ENCODE peak calls at places on chromosomes 2 and 18, in seven cellular contexts. L is BE2C, R is HepG2, Y is GM12865, V is WERI-Rb-1, S is NB4, X is pancreas. I is an unnamed sample.

GRCh38 chr2:240881913-240882312 is 13.3 kb downstream of the AGXT start:
- DNase-seq in L (no peak), R (no peak), Y (no peak), V (no peak), S (no peak), X (no peak), I (no peak)

GRCh38 chr2:24183369-24184069 is 8.7 kb downstream of the FAM228A start:
- DNase-seq in L (no peak), R (no peak), Y (no peak), V (no peak), S (no peak), X (no peak), I (no peak)

GRCh38 chr18:48991299-48992055 is 40.7 kb upstream of the SMAD7 start:
- DNase-seq in L (no peak), R (no peak), Y (no peak), V (no peak), S (no peak), X (no peak), I (no peak)

GRCh38 chr2:67234443-67234842 is 162.7 kb upstream of the ETAA1 start:
- DNase-seq in L (no peak), R (no peak), Y (no peak), V (peak; percentile 15), S (peak; percentile 34), X (no peak), I (no peak)

GRCh38 chr18:44770641-44771040 is 90.0 kb downstream of the SETBP1 start:
- DNase-seq in L (no peak), R (no peak), Y (no peak), V (no peak), S (no peak), X (no peak), I (no peak)

GRCh38 chr2:103792039-103792438 is 1030.2 kb downstream of the TMEM182 start:
- DNase-seq in L (no peak), R (no peak), Y (no peak), V (no peak), S (no peak), X (no peak), I (no peak)

GRCh38 chr2:45765847-45766254 is 114.4 kb downstream of the PRKCE start:
- DNase-seq in L (peak; percentile 82), R (no peak), Y (no peak), V (peak; percentile 44), S (peak; percentile 16), X (no peak), I (no peak)

GRCh38 chr2:205675861-205676516 is 6.3 kb upstream of the NRP2 start:
- DNase-seq in L (peak; percentile 41), R (peak; percentile 60), Y (peak; percentile 36), V (no peak), S (peak; percentile 50), X (no peak), I (no peak)

GRCh38 chr18:48560491-48560890 is 21.7 kb downstream of the CTIF start:
- DNase-seq in L (no peak), R (no peak), Y (no peak), V (no peak), S (no peak), X (peak; percentile 10), I (no peak)

GRCh38 chr18:54119524-54120019 is 104.9 kb downstream of the MBD2 start:
- DNase-seq in L (peak; percentile 5), R (peak; percentile 55), Y (peak; percentile 78), V (peak; percentile 32), S (peak; percentile 59), X (no peak), I (peak; percentile 35)

GRCh38 chr18:41371718-41372117 is 583.3 kb upstream of the PIK3C3 start:
- DNase-seq in L (peak; percentile 45), R (no peak), Y (no peak), V (no peak), S (no peak), X (no peak), I (no peak)

GRCh38 chr2:101435011-101435862 is 39.7 kb downstream of the RFX8 start:
- DNase-seq in L (no peak), R (no peak), Y (no peak), V (no peak), S (no peak), X (no peak), I (no peak)

GRCh38 chr2:60551241-60552095 is 2.0 kb downstream of the BCL11A start:
- DNase-seq in L (peak; percentile 45), R (no peak), Y (peak; percentile 33), V (peak; percentile 50), S (peak; percentile 80), X (peak; percentile 81), I (no peak)

GRCh38 chr2:150001788-150002187 is 414.2 kb upstream of the MMADHC start:
- DNase-seq in L (no peak), R (no peak), Y (no peak), V (no peak), S (no peak), X (no peak), I (no peak)

GRCh38 chr2:42252464-42252863 is 83.3 kb downstream of the EML4 start:
- DNase-seq in L (no peak), R (no peak), Y (no peak), V (no peak), S (no peak), X (no peak), I (no peak)

GRCh38 chr2:62340981-62341624 is 145.2 kb downstream of the B3GNT2 start:
- DNase-seq in L (peak; percentile 92), R (no peak), Y (peak; percentile 82), V (no peak), S (peak; percentile 24), X (no peak), I (peak; percentile 46)

GRCh38 chr18:7600036-7600435 is 32.9 kb downstream of the PTPRM start:
- DNase-seq in L (no peak), R (no peak), Y (no peak), V (no peak), S (no peak), X (no peak), I (no peak)

GRCh38 chr18:7592305-7593071 is 25.4 kb downstream of the PTPRM start:
- DNase-seq in L (no peak), R (no peak), Y (no peak), V (peak; percentile 37), S (no peak), X (no peak), I (no peak)

GRCh38 chr18:7598167-7599062 is 31.3 kb downstream of the PTPRM start:
- DNase-seq in L (no peak), R (no peak), Y (no peak), V (no peak), S (no peak), X (no peak), I (no peak)

GRCh38 chr18:7593194-7593819 is 26.2 kb downstream of the PTPRM start:
- DNase-seq in L (no peak), R (no peak), Y (no peak), V (no peak), S (no peak), X (no peak), I (no peak)

DNA sequence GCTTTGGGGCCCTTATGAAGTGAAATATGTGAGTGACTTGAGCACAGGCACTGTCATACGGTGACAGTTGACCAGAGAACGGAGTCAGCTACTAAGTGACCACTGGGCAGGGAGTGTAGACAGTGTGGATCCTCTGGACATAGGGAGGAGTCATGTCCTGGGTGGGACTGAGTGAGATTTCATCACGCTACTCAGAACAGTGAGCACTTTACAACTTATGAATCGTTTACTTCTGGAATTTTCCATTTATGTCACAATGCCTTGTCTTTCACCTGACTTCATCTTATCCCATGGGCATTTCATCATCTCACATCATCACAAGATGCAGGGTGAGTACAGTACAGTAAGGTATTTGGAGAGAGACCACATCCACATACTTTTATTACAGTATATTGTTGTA is 29.0 kb downstream of the PTPRM start:
- DNase-seq in L (no peak), R (no peak), Y (no peak), V (no peak), S (no peak), X (no peak), I (no peak)
- TF ChIP-seq CTCF in L (no peak), R (no peak), Y (no peak), V (no peak), S (no peak), X (no peak), I (no peak)

GRCh38 chr2:43776317-43776716 is 2.5 kb downstream of the DYNC2LI1 start:
- DNase-seq in L (no peak), R (no peak), Y (no peak), V (no peak), S (no peak), X (no peak), I (no peak)

GRCh38 chr2:43778233-43778632 is 4.4 kb downstream of the DYNC2LI1 start:
- DNase-seq in L (no peak), R (no peak), Y (no peak), V (no peak), S (no peak), X (no peak), I (no peak)

GRCh38 chr2:43777306-43777926 is 3.6 kb downstream of the DYNC2LI1 start:
- DNase-seq in L (no peak), R (no peak), Y (no peak), V (no peak), S (no peak), X (no peak), I (no peak)

GRCh38 chr2:43773876-43774613 is at the start of gene DYNC2LI1:
- DNase-seq in L (peak; percentile 91), R (peak; percentile 83), Y (peak; percentile 88), V (peak; percentile 96), S (peak; percentile 91), X (peak; percentile 92), I (peak; percentile 50)

GRCh38 chr2:43774617-43775016 is 778 bp downstream of the DYNC2LI1 start:
- DNase-seq in L (no peak), R (no peak), Y (no peak), V (no peak), S (peak; percentile 4), X (no peak), I (no peak)
- H3K4me3 ChIP-seq in L (peak overlapping the region; percentile 79), R (peak overlapping the region; percentile 89), Y (peak overlapping the region; percentile 77), V (peak overlapping the region; percentile 65), S (peak overlapping the region; percentile 92), X (peak overlapping the region; percentile 45), I (peak overlapping the region; percentile 69)

DNA sequence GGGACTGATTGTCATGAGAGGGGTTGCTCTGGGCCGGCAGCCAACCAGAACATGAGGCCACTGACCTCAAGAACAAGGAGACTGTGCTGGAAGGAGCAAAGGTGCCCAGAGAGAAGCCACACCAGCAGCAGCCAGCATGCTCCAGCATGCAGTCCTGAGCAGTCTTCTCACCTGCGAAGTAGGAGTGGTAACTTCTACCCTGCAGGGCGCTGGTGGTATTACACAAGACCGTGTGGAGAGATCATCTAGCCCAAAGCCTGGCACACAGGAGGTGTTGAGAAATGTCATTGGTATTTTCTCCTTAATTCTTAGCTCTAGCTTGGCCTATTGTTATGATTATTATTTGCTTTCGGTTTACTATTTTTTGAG is 132.7 kb downstream of the TSN start:
- DNase-seq in L (no peak), R (peak; percentile 35), Y (peak; percentile 56), V (peak; percentile 53), S (peak; percentile 39), X (no peak), I (no peak)
- TF ChIP-seq CTCF in L (peak; percentile 30), R (peak; percentile 32), Y (peak; percentile 56), V (peak; percentile 57), S (peak; percentile 48), X (no peak), I (peak; percentile 76)

DNA sequence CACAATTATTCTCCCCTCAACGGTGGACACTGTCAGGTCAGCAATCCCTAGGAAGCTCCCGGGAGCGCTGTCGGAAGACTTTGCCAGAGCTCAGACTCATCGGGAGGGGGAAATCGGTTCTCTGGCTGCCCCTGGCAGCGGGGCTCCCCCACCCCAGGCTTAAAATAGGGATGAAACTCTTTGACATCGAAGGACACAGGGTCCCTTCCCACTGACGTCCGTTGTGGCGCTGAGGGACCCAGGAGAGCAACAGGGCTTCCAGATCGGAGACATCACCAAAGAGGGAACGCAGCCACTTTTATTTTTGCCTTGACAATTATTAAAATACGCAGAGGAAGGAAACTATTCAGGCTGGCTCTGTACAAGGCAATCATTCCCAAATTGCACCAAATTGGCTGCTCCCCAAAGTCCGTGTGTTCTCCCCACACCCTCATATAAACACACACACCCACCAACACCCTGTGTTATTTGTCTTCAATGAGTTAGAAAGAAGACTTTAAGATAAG is 249.0 kb downstream of the CDH20 start:
- DNase-seq in L (no peak), R (no peak), Y (no peak), V (no peak), S (no peak), X (no peak), I (no peak)
- H3K4me3 ChIP-seq in L (no peak overlapping the region), R (no peak overlapping the region), Y (no peak overlapping the region), V (peak overlapping the region; percentile 41), S (no peak overlapping the region), X (no peak overlapping the region), I (no peak overlapping the region)